ENCODE peak calls at places on chromosomes 1 and 21, in five cellular contexts. One of them, this sample, is unnamed.

GRCh38 chr1:96329121-96329520 is 392.5 kb upstream of the PTBP2 start:
- DNase-seq in mammary epithelial cell: no peak
- DNase-seq in fibroblast of villous mesenchyme: peak
- DNase-seq in effector memory CD8-positive, alpha-beta T cell: no peak
- DNase-seq in NCI-H2171: no peak
- DNase-seq in this sample: no peak

GRCh38 chr21:45420623-45421041 is 15.7 kb downstream of the COL18A1 start:
- DNase-seq in mammary epithelial cell: no peak
- DNase-seq in fibroblast of villous mesenchyme: no peak
- DNase-seq in effector memory CD8-positive, alpha-beta T cell: no peak
- DNase-seq in NCI-H2171: no peak
- DNase-seq in this sample: no peak

GRCh38 chr1:243580072-243580471 is 270.0 kb downstream of the AKT3 start:
- DNase-seq in mammary epithelial cell: no peak
- DNase-seq in fibroblast of villous mesenchyme: peak
- DNase-seq in effector memory CD8-positive, alpha-beta T cell: no peak
- DNase-seq in NCI-H2171: no peak
- DNase-seq in this sample: no peak

GRCh38 chr1:198577444-198577843 is 37.0 kb upstream of the ATP6V1G3 start:
- DNase-seq in mammary epithelial cell: peak
- DNase-seq in fibroblast of villous mesenchyme: peak
- DNase-seq in effector memory CD8-positive, alpha-beta T cell: no peak
- DNase-seq in NCI-H2171: no peak
- DNase-seq in this sample: no peak

GRCh38 chr21:15309022-15309590 is 244.3 kb upstream of the NRIP1 start:
- DNase-seq in mammary epithelial cell: peak
- DNase-seq in fibroblast of villous mesenchyme: no peak
- DNase-seq in effector memory CD8-positive, alpha-beta T cell: no peak
- DNase-seq in NCI-H2171: no peak
- DNase-seq in this sample: no peak

GRCh38 chr1:33342041-33342723 is 21.3 kb upstream of the A3GALT2 start:
- DNase-seq in mammary epithelial cell: peak
- DNase-seq in fibroblast of villous mesenchyme: peak
- DNase-seq in effector memory CD8-positive, alpha-beta T cell: no peak
- DNase-seq in NCI-H2171: peak
- DNase-seq in this sample: peak

GRCh38 chr1:160204526-160205241 is 500 bp upstream of the PEA15 start:
- DNase-seq in mammary epithelial cell: no peak
- DNase-seq in fibroblast of villous mesenchyme: no peak
- DNase-seq in effector memory CD8-positive, alpha-beta T cell: peak
- DNase-seq in NCI-H2171: no peak
- DNase-seq in this sample: no peak

GRCh38 chr1:229040630-229041358 is 230.1 kb upstream of the RAB4A start:
- DNase-seq in mammary epithelial cell: no peak
- DNase-seq in fibroblast of villous mesenchyme: no peak
- DNase-seq in effector memory CD8-positive, alpha-beta T cell: no peak
- DNase-seq in NCI-H2171: no peak
- DNase-seq in this sample: no peak

GRCh38 chr1:2251786-2252185 is 23.7 kb downstream of the SKI start:
- DNase-seq in mammary epithelial cell: peak
- DNase-seq in fibroblast of villous mesenchyme: no peak
- DNase-seq in effector memory CD8-positive, alpha-beta T cell: no peak
- DNase-seq in NCI-H2171: no peak
- DNase-seq in this sample: no peak

GRCh38 chr1:24022611-24023359 is 42.7 kb upstream of the SRSF10 start:
- DNase-seq in mammary epithelial cell: peak
- DNase-seq in fibroblast of villous mesenchyme: peak
- DNase-seq in effector memory CD8-positive, alpha-beta T cell: no peak
- DNase-seq in NCI-H2171: no peak
- DNase-seq in this sample: no peak

GRCh38 chr1:223233019-223233409 is 90.0 kb upstream of the TLR5 start:
- DNase-seq in mammary epithelial cell: no peak
- DNase-seq in fibroblast of villous mesenchyme: no peak
- DNase-seq in effector memory CD8-positive, alpha-beta T cell: no peak
- DNase-seq in NCI-H2171: no peak
- DNase-seq in this sample: no peak

GRCh38 chr1:182173791-182174190 is 112.3 kb upstream of the ZNF648 start:
- DNase-seq in mammary epithelial cell: no peak
- DNase-seq in fibroblast of villous mesenchyme: no peak
- DNase-seq in effector memory CD8-positive, alpha-beta T cell: no peak
- DNase-seq in NCI-H2171: peak
- DNase-seq in this sample: no peak

GRCh38 chr1:37795340-37796110 is 1.9 kb downstream of the MANEAL start:
- DNase-seq in mammary epithelial cell: peak
- DNase-seq in fibroblast of villous mesenchyme: peak
- DNase-seq in effector memory CD8-positive, alpha-beta T cell: no peak
- DNase-seq in NCI-H2171: no peak
- DNase-seq in this sample: peak

GRCh38 chr1:5936621-5937372 is 55.4 kb downstream of the NPHP4 start:
- DNase-seq in mammary epithelial cell: no peak
- DNase-seq in fibroblast of villous mesenchyme: no peak
- DNase-seq in effector memory CD8-positive, alpha-beta T cell: no peak
- DNase-seq in NCI-H2171: no peak
- DNase-seq in this sample: no peak

GRCh38 chr1:177351361-177352108 is 180.8 kb downstream of the BRINP2 start:
- DNase-seq in mammary epithelial cell: no peak
- DNase-seq in fibroblast of villous mesenchyme: peak
- DNase-seq in effector memory CD8-positive, alpha-beta T cell: no peak
- DNase-seq in NCI-H2171: no peak
- DNase-seq in this sample: no peak

GRCh38 chr1:85295006-85295431 is 18.6 kb upstream of the BCL10 start:
- DNase-seq in mammary epithelial cell: peak
- DNase-seq in fibroblast of villous mesenchyme: no peak
- DNase-seq in effector memory CD8-positive, alpha-beta T cell: no peak
- DNase-seq in NCI-H2171: no peak
- DNase-seq in this sample: no peak

GRCh38 chr1:187074445-187075045 is 245.8 kb downstream of the PLA2G4A start:
- DNase-seq in mammary epithelial cell: no peak
- DNase-seq in fibroblast of villous mesenchyme: no peak
- DNase-seq in effector memory CD8-positive, alpha-beta T cell: no peak
- DNase-seq in NCI-H2171: no peak
- DNase-seq in this sample: no peak

GRCh38 chr1:192805832-192806323 is 3.0 kb upstream of the RGS2 start:
- DNase-seq in mammary epithelial cell: peak
- DNase-seq in fibroblast of villous mesenchyme: peak
- DNase-seq in effector memory CD8-positive, alpha-beta T cell: peak
- DNase-seq in NCI-H2171: no peak
- DNase-seq in this sample: peak

GRCh38 chr1:177170756-177171535 is at the start of gene BRINP2:
- DNase-seq in mammary epithelial cell: peak
- DNase-seq in fibroblast of villous mesenchyme: peak
- DNase-seq in effector memory CD8-positive, alpha-beta T cell: no peak
- DNase-seq in NCI-H2171: peak
- DNase-seq in this sample: peak

GRCh38 chr1:210259496-210259895 is 26.9 kb downstream of the SERTAD4 start:
- DNase-seq in mammary epithelial cell: no peak
- DNase-seq in fibroblast of villous mesenchyme: no peak
- DNase-seq in effector memory CD8-positive, alpha-beta T cell: no peak
- DNase-seq in NCI-H2171: no peak
- DNase-seq in this sample: no peak

GRCh38 chr1:8427493-8427892 is 109.6 kb downstream of the SLC45A1 start:
- DNase-seq in mammary epithelial cell: no peak
- DNase-seq in fibroblast of villous mesenchyme: peak
- DNase-seq in effector memory CD8-positive, alpha-beta T cell: peak
- DNase-seq in NCI-H2171: no peak
- DNase-seq in this sample: no peak

GRCh38 chr1:110309139-110309538 is 30.0 kb upstream of the RBM15 start:
- DNase-seq in mammary epithelial cell: peak
- DNase-seq in fibroblast of villous mesenchyme: peak
- DNase-seq in effector memory CD8-positive, alpha-beta T cell: no peak
- DNase-seq in NCI-H2171: no peak
- DNase-seq in this sample: no peak

GRCh38 chr21:44461438-44462089 is 6.3 kb downstream of the LRRC3 start:
- DNase-seq in mammary epithelial cell: no peak
- DNase-seq in fibroblast of villous mesenchyme: no peak
- DNase-seq in effector memory CD8-positive, alpha-beta T cell: no peak
- DNase-seq in NCI-H2171: no peak
- DNase-seq in this sample: no peak

GRCh38 chr1:201742476-201742875 is 86.5 kb upstream of the IPO9 start:
- DNase-seq in mammary epithelial cell: peak
- DNase-seq in fibroblast of villous mesenchyme: peak
- DNase-seq in effector memory CD8-positive, alpha-beta T cell: no peak
- DNase-seq in NCI-H2171: no peak
- DNase-seq in this sample: no peak

GRCh38 chr1:51525295-51525694 is 6.2 kb upstream of the EPS15 start:
- DNase-seq in mammary epithelial cell: no peak
- DNase-seq in fibroblast of villous mesenchyme: no peak
- DNase-seq in effector memory CD8-positive, alpha-beta T cell: no peak
- DNase-seq in NCI-H2171: no peak
- DNase-seq in this sample: no peak

GRCh38 chr1:182688436-182688835 is 4.0 kb upstream of the RGS8 start:
- DNase-seq in mammary epithelial cell: no peak
- DNase-seq in fibroblast of villous mesenchyme: no peak
- DNase-seq in effector memory CD8-positive, alpha-beta T cell: no peak
- DNase-seq in NCI-H2171: no peak
- DNase-seq in this sample: no peak

GRCh38 chr1:185896863-185897262 is 162.7 kb downstream of the HMCN1 start:
- DNase-seq in mammary epithelial cell: no peak
- DNase-seq in fibroblast of villous mesenchyme: no peak
- DNase-seq in effector memory CD8-positive, alpha-beta T cell: no peak
- DNase-seq in NCI-H2171: no peak
- DNase-seq in this sample: no peak

GRCh38 chr1:230940848-230941247 is 37.8 kb downstream of the TTC13 start:
- DNase-seq in mammary epithelial cell: no peak
- DNase-seq in fibroblast of villous mesenchyme: peak
- DNase-seq in effector memory CD8-positive, alpha-beta T cell: no peak
- DNase-seq in NCI-H2171: no peak
- DNase-seq in this sample: no peak